ENCODE peak calls at places on chromosomes 11 and 22, in four cellular contexts. One of them, this sample, is unnamed.

GRCh38 chr11:28366549-28367341 is 258.6 kb downstream of the METTL15 start:
- DNase-seq in dorsolateral prefrontal cortex: no peak
- DNase-seq in stomach: no peak
- DNase-seq in GM12865: no peak
- DNase-seq in this sample: peak; percentile 13

GRCh38 chr22:30191049-30191701 is 55.4 kb downstream of the LIF start:
- DNase-seq in stomach: no peak
- DNase-seq in dorsolateral prefrontal cortex: no peak
- DNase-seq in GM12865: no peak
- DNase-seq in this sample: peak; percentile 91

GRCh38 chr11:199782-200181 is 6.9 kb downstream of the SCGB1C1 start:
- DNase-seq in dorsolateral prefrontal cortex: peak; percentile 2
- DNase-seq in GM12865: no peak
- DNase-seq in stomach: peak; percentile 23
- DNase-seq in this sample: no peak

GRCh38 chr11:107598225-107599139 is 7.5 kb downstream of the ELMOD1 start:
- DNase-seq in GM12865: peak; percentile 32
- DNase-seq in stomach: no peak
- DNase-seq in dorsolateral prefrontal cortex: no peak
- DNase-seq in this sample: no peak

GRCh38 chr11:82902880-82903279 is 1.3 kb downstream of the DDIAS start:
- DNase-seq in dorsolateral prefrontal cortex: no peak
- DNase-seq in GM12865: no peak
- DNase-seq in stomach: no peak
- DNase-seq in this sample: no peak

GRCh38 chr11:107860688-107861087 is 2.1 kb upstream of the SLC35F2 start:
- DNase-seq in stomach: no peak
- DNase-seq in dorsolateral prefrontal cortex: no peak
- DNase-seq in GM12865: no peak
- DNase-seq in this sample: no peak

GRCh38 chr22:22403771-22404170 is 104.8 kb downstream of the ZNF280B start:
- DNase-seq in stomach: no peak
- DNase-seq in dorsolateral prefrontal cortex: no peak
- DNase-seq in GM12865: no peak
- DNase-seq in this sample: no peak

GRCh38 chr22:50726643-50727340 is 11.2 kb upstream of the ACR start:
- DNase-seq in GM12865: no peak
- DNase-seq in dorsolateral prefrontal cortex: peak; percentile 4
- DNase-seq in stomach: no peak
- DNase-seq in this sample: no peak

GRCh38 chr11:12983331-12983730 is 25.8 kb upstream of the RASSF10 start:
- DNase-seq in GM12865: no peak
- DNase-seq in stomach: no peak
- DNase-seq in dorsolateral prefrontal cortex: no peak
- DNase-seq in this sample: no peak

GRCh38 chr11:82229346-82229745 is 504.3 kb downstream of the FAM181B start:
- DNase-seq in stomach: no peak
- DNase-seq in dorsolateral prefrontal cortex: no peak
- DNase-seq in GM12865: peak; percentile 30
- DNase-seq in this sample: peak; percentile 2

GRCh38 chr22:19984201-19984753 is 32.3 kb downstream of the ARVCF start:
- DNase-seq in GM12865: peak; percentile 45
- DNase-seq in dorsolateral prefrontal cortex: no peak
- DNase-seq in stomach: no peak
- DNase-seq in this sample: peak; percentile 30

GRCh38 chr11:77542296-77542695 is 47.5 kb upstream of the AQP11 start:
- DNase-seq in GM12865: no peak
- DNase-seq in dorsolateral prefrontal cortex: no peak
- DNase-seq in stomach: no peak
- DNase-seq in this sample: no peak

GRCh38 chr11:1112351-1113191 is 37.9 kb downstream of the MUC2 start:
- DNase-seq in dorsolateral prefrontal cortex: no peak
- DNase-seq in GM12865: no peak
- DNase-seq in stomach: no peak
- DNase-seq in this sample: no peak

GRCh38 chr11:6932150-6932549 is 5.9 kb downstream of the ZNF215 start:
- DNase-seq in dorsolateral prefrontal cortex: no peak
- DNase-seq in GM12865: no peak
- DNase-seq in stomach: no peak
- DNase-seq in this sample: no peak

GRCh38 chr11:83023410-83023809 is 48.3 kb downstream of the RAB30 start:
- DNase-seq in stomach: no peak
- DNase-seq in GM12865: no peak
- DNase-seq in dorsolateral prefrontal cortex: no peak
- DNase-seq in this sample: no peak

GRCh38 chr11:126317681-126318641 is 14.1 kb downstream of the DCPS start:
- DNase-seq in GM12865: peak; percentile 52
- DNase-seq in stomach: no peak
- DNase-seq in dorsolateral prefrontal cortex: peak; percentile 81
- DNase-seq in this sample: no peak

GRCh38 chr11:123063396-123064267 is 1.7 kb upstream of the HSPA8 start:
- DNase-seq in stomach: peak; percentile 50
- DNase-seq in GM12865: peak; percentile 80
- DNase-seq in dorsolateral prefrontal cortex: peak; percentile 37
- DNase-seq in this sample: peak; percentile 29

GRCh38 chr11:96464695-96465307 is 75.0 kb downstream of the JRKL start:
- DNase-seq in GM12865: peak; percentile 66
- DNase-seq in dorsolateral prefrontal cortex: peak; percentile 19
- DNase-seq in stomach: no peak
- DNase-seq in this sample: peak; percentile 63

GRCh38 chr11:119472856-119473222 is 49.9 kb upstream of the THY1 start:
- DNase-seq in GM12865: no peak
- DNase-seq in dorsolateral prefrontal cortex: no peak
- DNase-seq in stomach: no peak
- DNase-seq in this sample: no peak

GRCh38 chr22:44407404-44408226 is 90.4 kb downstream of the RTL6 start:
- DNase-seq in GM12865: no peak
- DNase-seq in dorsolateral prefrontal cortex: no peak
- DNase-seq in stomach: peak; percentile 82
- DNase-seq in this sample: no peak

GRCh38 chr11:76233196-76233921 is 27.1 kb upstream of the WNT11 start:
- DNase-seq in dorsolateral prefrontal cortex: no peak
- DNase-seq in GM12865: no peak
- DNase-seq in stomach: no peak
- DNase-seq in this sample: no peak

GRCh38 chr22:46069518-46070214 is 80.7 kb upstream of the PPARA start:
- DNase-seq in stomach: peak; percentile 84
- DNase-seq in dorsolateral prefrontal cortex: no peak
- DNase-seq in GM12865: peak; percentile 75
- DNase-seq in this sample: peak; percentile 55

GRCh38 chr11:75150079-75150478 is 828 bp upstream of the SLCO2B1 start:
- DNase-seq in dorsolateral prefrontal cortex: no peak
- DNase-seq in stomach: no peak
- DNase-seq in GM12865: no peak
- DNase-seq in this sample: no peak

GRCh38 chr22:36762687-36763260 is 13.1 kb downstream of the IFT27 start:
- DNase-seq in stomach: no peak
- DNase-seq in GM12865: no peak
- DNase-seq in dorsolateral prefrontal cortex: no peak
- DNase-seq in this sample: no peak

GRCh38 chr11:113045146-113045545 is 83.9 kb downstream of the NCAM1 start:
- DNase-seq in stomach: no peak
- DNase-seq in GM12865: no peak
- DNase-seq in dorsolateral prefrontal cortex: no peak
- DNase-seq in this sample: no peak

GRCh38 chr11:72520815-72521214 is 86.5 kb upstream of the CLPB start:
- DNase-seq in stomach: no peak
- DNase-seq in dorsolateral prefrontal cortex: no peak
- DNase-seq in GM12865: no peak
- DNase-seq in this sample: no peak

GRCh38 chr11:128471138-128471661 is 116.2 kb downstream of the ETS1 start:
- DNase-seq in stomach: no peak
- DNase-seq in dorsolateral prefrontal cortex: no peak
- DNase-seq in GM12865: peak; percentile 90
- DNase-seq in this sample: no peak

GRCh38 chr11:47858169-47858543 is 10.0 kb upstream of the NUP160 start:
- DNase-seq in dorsolateral prefrontal cortex: no peak
- DNase-seq in stomach: no peak
- DNase-seq in GM12865: no peak
- DNase-seq in this sample: peak; percentile 34

GRCh38 chr11:18457435-18457834 is 1.8 kb downstream of the LDHAL6A start:
- DNase-seq in dorsolateral prefrontal cortex: no peak
- DNase-seq in GM12865: no peak
- DNase-seq in stomach: peak; percentile 53
- DNase-seq in this sample: peak; percentile 31

GRCh38 chr22:48705917-48706605 is 1121.6 kb downstream of the BRD1 start:
- DNase-seq in stomach: no peak
- DNase-seq in dorsolateral prefrontal cortex: no peak
- DNase-seq in GM12865: no peak
- DNase-seq in this sample: no peak

GRCh38 chr11:2665747-2666710 is 33.8 kb downstream of the KCNQ1OT1 start:
- DNase-seq in GM12865: no peak
- DNase-seq in dorsolateral prefrontal cortex: no peak
- DNase-seq in stomach: peak; percentile 21
- DNase-seq in this sample: no peak

GRCh38 chr11:47414685-47415070 is 6.3 kb downstream of the SLC39A13 start:
- DNase-seq in stomach: no peak
- DNase-seq in GM12865: no peak
- DNase-seq in dorsolateral prefrontal cortex: no peak
- DNase-seq in this sample: no peak

GRCh38 chr11:110429614-110430266 is at the start of gene FDX1:
- DNase-seq in GM12865: peak; percentile 87
- DNase-seq in dorsolateral prefrontal cortex: peak; percentile 75
- DNase-seq in stomach: peak; percentile 83
- DNase-seq in this sample: no peak

GRCh38 chr11:112776834-112777793 is 184.1 kb upstream of the NCAM1 start:
- DNase-seq in dorsolateral prefrontal cortex: no peak
- DNase-seq in GM12865: no peak
- DNase-seq in stomach: no peak
- DNase-seq in this sample: no peak

GRCh38 chr11:20672575-20672974 is 3.2 kb downstream of the NELL1 start:
- DNase-seq in stomach: no peak
- DNase-seq in GM12865: peak; percentile 16
- DNase-seq in dorsolateral prefrontal cortex: no peak
- DNase-seq in this sample: no peak
- TF ChIP-seq CTCF in stomach: no peak
- TF ChIP-seq CTCF in GM12865: peak; percentile 34
- TF ChIP-seq CTCF in dorsolateral prefrontal cortex: peak; percentile 44
- TF ChIP-seq CTCF in this sample: peak; percentile 42

DNA sequence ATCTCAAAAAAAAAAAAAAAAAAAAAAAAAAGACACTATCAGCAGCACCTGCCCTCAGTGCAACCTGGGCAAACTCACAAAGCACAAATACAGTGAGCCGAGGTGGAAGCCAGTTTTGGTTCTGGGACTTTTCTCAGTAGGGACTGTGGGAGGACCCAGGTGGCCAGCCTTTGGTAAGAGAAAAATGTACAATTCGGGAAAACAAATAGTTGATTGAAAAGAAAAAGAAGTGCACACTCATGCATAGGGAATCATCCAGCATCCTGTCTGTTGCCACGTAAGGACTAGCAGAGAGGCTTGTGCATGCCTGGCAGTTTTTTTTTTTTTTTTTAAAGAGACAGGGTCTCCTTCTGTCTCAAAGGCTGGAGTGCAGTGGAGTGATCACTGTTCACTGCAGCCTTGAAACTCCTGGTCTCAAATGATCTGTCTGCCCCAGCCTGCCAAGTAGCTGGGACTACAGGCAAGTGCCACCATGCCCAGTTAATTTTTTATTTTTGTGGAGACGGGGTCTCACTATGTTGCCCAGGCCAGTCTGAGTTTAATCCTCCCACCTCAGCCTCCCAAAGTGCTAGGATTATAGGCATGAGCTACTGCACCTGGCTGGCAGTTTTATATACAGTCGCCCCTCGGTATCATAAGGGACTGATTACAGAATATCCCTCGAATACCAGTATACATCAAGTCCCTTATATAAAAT is 36.7 kb downstream of the TPST2 start:
- DNase-seq in stomach: no peak
- DNase-seq in GM12865: no peak
- DNase-seq in dorsolateral prefrontal cortex: no peak
- DNase-seq in this sample: peak; percentile 32
- H3K4me3 ChIP-seq in stomach: no peak overlapping the region
- H3K4me3 ChIP-seq in GM12865: no peak overlapping the region
- H3K4me3 ChIP-seq in dorsolateral prefrontal cortex: no peak overlapping the region
- H3K4me3 ChIP-seq in this sample: no peak overlapping the region

GRCh38 chr11:105579111-105579510 is 30.8 kb upstream of the GRIA4 start:
- DNase-seq in dorsolateral prefrontal cortex: no peak
- DNase-seq in GM12865: no peak
- DNase-seq in stomach: no peak
- DNase-seq in this sample: no peak
- TF ChIP-seq CTCF in dorsolateral prefrontal cortex: no peak
- TF ChIP-seq CTCF in GM12865: no peak
- TF ChIP-seq CTCF in stomach: no peak
- TF ChIP-seq CTCF in this sample: no peak

GRCh38 chr11:65382036-65382803 is at the start of gene SLC25A45:
- DNase-seq in GM12865: peak; percentile 91
- DNase-seq in stomach: peak; percentile 95
- DNase-seq in dorsolateral prefrontal cortex: peak; percentile 63
- DNase-seq in this sample: peak; percentile 89
- H3K4me3 ChIP-seq in GM12865: peak within 1 kb of the TSS; percentile 86
- H3K4me3 ChIP-seq in stomach: peak within 1 kb of the TSS; percentile 41
- H3K4me3 ChIP-seq in dorsolateral prefrontal cortex: peak within 1 kb of the TSS; percentile 47
- H3K4me3 ChIP-seq in this sample: peak within 1 kb of the TSS; percentile 35

DNA sequence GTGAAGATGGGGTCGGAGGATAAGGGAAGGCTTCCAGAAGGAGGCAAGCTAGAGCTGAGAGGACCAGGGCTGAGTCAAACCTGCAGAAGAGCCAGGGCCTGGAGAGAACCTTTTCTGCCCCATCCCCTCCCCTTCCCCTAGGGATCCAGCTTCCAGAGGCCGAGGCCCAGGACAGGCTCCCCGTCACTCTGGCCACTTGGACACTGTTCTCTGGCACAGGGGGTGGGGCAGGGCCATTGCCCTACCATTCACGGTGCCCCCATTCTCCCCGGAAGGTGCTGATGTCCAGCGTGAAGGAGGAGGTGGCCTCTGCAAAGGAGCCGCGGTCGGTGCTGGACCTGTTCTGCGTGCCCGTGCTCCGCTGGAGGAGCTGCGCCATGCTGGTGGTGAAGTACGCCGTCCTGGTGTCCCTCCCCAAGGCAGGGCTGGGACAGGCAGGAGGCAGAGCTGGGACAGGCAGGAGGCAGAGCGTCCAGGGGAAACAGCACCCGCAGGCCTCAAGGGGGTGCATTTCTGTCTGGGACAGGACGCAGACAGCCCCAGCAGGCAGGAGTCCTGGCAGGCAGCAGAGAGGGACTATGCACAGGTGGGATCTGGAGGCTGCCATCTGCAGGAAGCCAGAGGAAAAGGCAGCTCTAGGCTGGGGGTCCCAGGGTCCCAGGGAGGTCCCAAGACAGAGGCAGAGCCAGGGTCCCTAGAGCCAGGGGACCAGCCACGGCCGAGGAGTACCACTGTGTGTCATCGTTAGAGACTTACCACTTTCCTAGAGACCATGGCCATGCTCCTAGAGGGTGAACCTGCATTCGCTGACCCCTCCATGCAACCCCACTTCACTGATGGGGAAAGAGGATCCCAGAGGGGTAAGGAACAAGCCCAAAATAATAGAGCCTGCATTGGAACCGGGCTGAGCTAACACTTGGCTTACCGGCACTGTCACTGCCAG is 25.8 kb upstream of the SLC22A12 start:
- DNase-seq in stomach: no peak
- DNase-seq in GM12865: no peak
- DNase-seq in dorsolateral prefrontal cortex: no peak
- DNase-seq in this sample: no peak
- TF ChIP-seq CTCF in stomach: no peak
- TF ChIP-seq CTCF in GM12865: no peak
- TF ChIP-seq CTCF in dorsolateral prefrontal cortex: no peak
- TF ChIP-seq CTCF in this sample: peak; percentile 6